ENCODE peak calls at places on chromosomes 2 and 18, in four cellular contexts. One of them, this sample, is unnamed.

GRCh38 chr2:10356459-10356851 is 53.8 kb downstream of the HPCAL1 start:
- DNase-seq in K562: no peak
- DNase-seq in HepG2: no peak
- DNase-seq in HCT116: no peak
- DNase-seq in this sample: no peak

GRCh38 chr2:96800061-96800761 is 15.9 kb upstream of the CNNM3 start:
- DNase-seq in K562: no peak
- DNase-seq in HepG2: no peak
- DNase-seq in HCT116: no peak
- DNase-seq in this sample: no peak

GRCh38 chr2:167212054-167212648 is 323.9 kb downstream of the XIRP2 start:
- DNase-seq in K562: peak
- DNase-seq in HepG2: peak
- DNase-seq in HCT116: peak
- DNase-seq in this sample: peak

GRCh38 chr2:71332413-71332866 is 858 bp downstream of the ZNF638 start:
- DNase-seq in K562: peak
- DNase-seq in HepG2: no peak
- DNase-seq in HCT116: no peak
- DNase-seq in this sample: no peak

GRCh38 chr2:25228848-25229674 is 60.7 kb upstream of the POMC start:
- DNase-seq in K562: peak
- DNase-seq in HepG2: peak
- DNase-seq in HCT116: peak
- DNase-seq in this sample: peak

GRCh38 chr18:13241083-13241892 is 22.7 kb downstream of the LDLRAD4 start:
- DNase-seq in K562: no peak
- DNase-seq in HepG2: no peak
- DNase-seq in HCT116: no peak
- DNase-seq in this sample: no peak

GRCh38 chr2:200665626-200666453 is 80.0 kb downstream of the AOX1 start:
- DNase-seq in K562: no peak
- DNase-seq in HepG2: peak
- DNase-seq in HCT116: no peak
- DNase-seq in this sample: no peak

GRCh38 chr18:58639751-58640427 is 11.0 kb upstream of the ALPK2 start:
- DNase-seq in K562: no peak
- DNase-seq in HepG2: no peak
- DNase-seq in HCT116: no peak
- DNase-seq in this sample: no peak

GRCh38 chr18:26911840-26912239 is 46.3 kb upstream of the AQP4 start:
- DNase-seq in K562: no peak
- DNase-seq in HepG2: no peak
- DNase-seq in HCT116: no peak
- DNase-seq in this sample: no peak

GRCh38 chr2:129929321-129930290 is 49.9 kb upstream of the RAB6C start:
- DNase-seq in K562: no peak
- DNase-seq in HepG2: no peak
- DNase-seq in HCT116: no peak
- DNase-seq in this sample: no peak

GRCh38 chr18:9708057-9708881 is at the start of gene RAB31:
- DNase-seq in K562: peak
- DNase-seq in HepG2: no peak
- DNase-seq in HCT116: no peak
- DNase-seq in this sample: no peak

GRCh38 chr2:44560352-44560751 is 198.6 kb downstream of the CAMKMT start:
- DNase-seq in K562: no peak
- DNase-seq in HepG2: no peak
- DNase-seq in HCT116: no peak
- DNase-seq in this sample: no peak

GRCh38 chr2:152353364-152353763 is 18.4 kb downstream of the FMNL2 start:
- DNase-seq in K562: no peak
- DNase-seq in HepG2: peak
- DNase-seq in HCT116: no peak
- DNase-seq in this sample: no peak

GRCh38 chr2:151374426-151374825 is 17.0 kb downstream of the TNFAIP6 start:
- DNase-seq in K562: no peak
- DNase-seq in HepG2: no peak
- DNase-seq in HCT116: no peak
- DNase-seq in this sample: no peak

DNA sequence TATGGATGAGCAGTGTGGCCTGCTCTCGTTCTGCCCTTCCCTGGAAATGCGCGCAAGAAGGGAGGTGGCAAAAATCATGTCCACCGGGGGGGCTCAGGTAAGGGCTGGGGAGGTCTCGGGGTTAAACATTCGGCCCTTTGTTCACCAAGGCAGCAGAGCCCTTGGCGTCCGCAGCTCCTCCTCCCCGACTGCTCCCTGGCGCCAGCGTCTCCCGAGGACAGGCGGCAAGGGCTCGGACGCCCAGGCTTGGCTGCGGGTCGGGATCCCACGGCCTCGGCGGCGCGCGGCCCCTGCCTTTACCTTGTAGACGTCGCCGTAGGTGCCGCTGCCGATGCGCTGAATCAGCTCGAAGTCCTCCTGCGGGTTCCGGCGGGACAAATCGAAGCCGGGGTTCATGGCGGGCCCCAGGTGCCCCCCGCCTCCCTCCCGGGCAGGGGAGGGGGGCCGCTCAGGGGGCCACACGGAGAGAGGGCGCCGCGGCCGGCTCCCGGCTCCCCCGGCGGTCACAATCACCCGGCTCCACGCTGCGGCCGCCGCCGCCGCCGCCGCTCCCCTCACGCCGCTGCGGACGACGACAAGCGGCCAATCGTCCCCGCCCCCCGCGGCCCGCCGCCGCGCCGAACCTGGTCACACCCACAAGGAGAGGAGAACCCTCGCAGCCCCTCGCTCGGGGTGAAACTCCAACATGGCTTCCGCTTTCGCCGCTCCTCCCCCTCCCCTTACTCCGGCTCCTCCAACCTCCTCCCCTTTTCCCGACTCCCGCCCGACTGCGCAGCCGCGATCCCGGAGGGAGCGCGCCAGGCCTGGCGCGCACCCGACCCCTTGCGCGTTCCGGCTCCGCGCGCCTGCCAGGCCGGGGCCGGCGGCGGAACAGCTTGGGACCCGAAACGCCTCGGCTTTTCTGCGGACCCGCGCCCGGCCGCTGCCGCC is at the start of gene MAP4K3:
- DNase-seq in K562: peak
- DNase-seq in HepG2: peak
- DNase-seq in HCT116: peak
- DNase-seq in this sample: peak
- TF ChIP-seq REST in K562: no peak
- TF ChIP-seq REST in HepG2: no peak
- TF ChIP-seq REST in HCT116: no peak
- TF ChIP-seq REST in this sample: no peak

DNA sequence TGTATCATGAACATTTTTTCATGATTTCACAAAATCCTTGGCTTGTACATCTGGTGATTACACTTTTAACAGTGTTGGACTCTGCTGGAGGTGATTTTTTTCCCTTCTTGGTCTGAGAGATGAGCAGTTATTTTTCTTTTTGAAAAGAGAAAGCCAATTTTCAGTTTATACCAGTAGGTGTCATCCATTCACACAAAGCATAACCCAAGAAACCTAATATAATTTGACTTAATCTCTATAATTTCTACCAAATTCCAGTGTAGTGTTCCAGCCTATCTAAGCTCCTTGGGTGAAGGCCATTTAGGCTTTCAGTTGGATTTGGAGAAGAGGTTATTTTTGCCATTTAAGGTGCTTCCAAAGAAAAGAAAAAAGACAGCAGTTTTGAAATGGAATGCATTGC is 7.7 kb upstream of the ICOS start:
- DNase-seq in K562: no peak
- DNase-seq in HepG2: no peak
- DNase-seq in HCT116: no peak
- DNase-seq in this sample: no peak
- TF ChIP-seq CTCF in K562: peak
- TF ChIP-seq CTCF in HepG2: peak
- TF ChIP-seq CTCF in HCT116: peak
- TF ChIP-seq CTCF in this sample: peak

DNA sequence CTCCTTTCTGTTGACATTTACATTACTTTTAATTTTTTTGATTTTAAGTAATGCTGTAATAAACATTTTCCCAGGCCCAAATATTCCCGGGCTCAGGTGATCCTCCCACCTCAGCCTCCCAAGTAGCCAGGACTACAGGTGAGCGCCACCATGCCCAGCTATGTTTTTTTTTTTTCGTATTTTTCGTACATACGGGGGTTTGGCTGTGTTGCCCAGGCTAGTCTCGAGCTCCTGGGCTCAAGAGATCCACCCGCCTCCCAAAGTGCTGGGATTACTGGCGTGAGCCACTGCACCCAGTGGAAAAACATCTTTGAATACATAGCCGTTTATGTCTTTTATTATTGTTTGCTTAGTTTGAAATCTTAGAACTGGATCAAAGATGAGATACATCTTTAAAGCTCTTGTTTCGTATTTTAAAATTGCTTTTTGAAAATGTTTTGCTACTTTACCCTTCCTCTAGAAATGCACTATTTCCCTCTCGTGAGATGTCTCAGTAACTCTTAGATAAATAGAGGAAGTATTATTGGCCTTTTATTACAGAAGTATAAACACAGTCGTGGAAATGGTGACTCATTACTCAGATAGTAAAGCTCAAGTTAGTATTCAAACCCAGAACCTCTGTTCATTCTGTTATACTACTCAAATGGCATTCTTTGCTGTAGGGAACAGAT is 2.4 kb downstream of the SMCHD1 start:
- DNase-seq in K562: no peak
- DNase-seq in HepG2: peak
- DNase-seq in HCT116: peak
- DNase-seq in this sample: no peak
- TF ChIP-seq TCF7L2 in K562: no peak
- TF ChIP-seq TCF7L2 in HepG2: no peak
- TF ChIP-seq TCF7L2 in HCT116: no peak
- TF ChIP-seq TCF7L2 in this sample: no peak

DNA sequence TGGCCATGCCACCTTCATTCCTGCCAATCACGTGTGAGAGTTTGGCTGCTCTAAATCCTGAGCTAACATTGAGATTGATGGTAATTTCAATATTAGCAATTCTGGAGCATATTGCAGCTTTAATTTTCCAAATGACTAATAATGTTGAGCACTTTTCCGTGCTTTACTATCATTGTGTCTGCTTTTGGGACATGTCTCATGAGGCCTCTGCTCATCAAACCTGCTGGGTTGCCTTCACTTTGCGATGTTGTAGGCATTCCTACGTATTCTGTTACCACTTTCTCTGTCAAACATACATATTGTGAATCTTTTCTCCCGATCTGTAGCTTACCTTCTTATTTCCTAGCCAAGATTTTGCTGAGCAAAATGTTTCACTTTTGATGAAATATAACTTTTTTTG is 466.6 kb downstream of the GALR1 start:
- DNase-seq in K562: no peak
- DNase-seq in HepG2: no peak
- DNase-seq in HCT116: no peak
- DNase-seq in this sample: no peak
- TF ChIP-seq REST in K562: no peak
- TF ChIP-seq REST in HepG2: no peak
- TF ChIP-seq REST in HCT116: no peak
- TF ChIP-seq REST in this sample: no peak

GRCh38 chr18:80197490-80197889 is 49.8 kb downstream of the PARD6G start:
- DNase-seq in K562: no peak
- DNase-seq in HepG2: no peak
- DNase-seq in HCT116: no peak
- DNase-seq in this sample: no peak
- TF ChIP-seq CTCF in K562: no peak
- TF ChIP-seq CTCF in HepG2: no peak
- TF ChIP-seq CTCF in HCT116: no peak
- TF ChIP-seq CTCF in this sample: no peak